ENCODE peak calls at places on chromosomes 6 and 20, in ten cellular contexts. X is CD4-positive, CD25-positive, alpha-beta regulatory T cell; K is uterus; J is psoas muscle; V is heart left ventricle; H is IMR-90; R is dorsolateral prefrontal cortex; P is RWPE1; N is endodermal cell; U is suprapubic skin. C is an unnamed sample.

GRCh38 chr20:1943267-1944002 is 48.2 kb downstream of the SIRPA start:
- DNase-seq in X (no peak), K (no peak), J (peak), V (peak), H (no peak), R (no peak), P (peak), N (no peak), U (peak), C (no peak)

GRCh38 chr20:50844430-50845100 is 49.7 kb downstream of the BCAS4 start:
- DNase-seq in X (peak), K (no peak), J (no peak), V (no peak), H (peak), R (no peak), P (peak), N (no peak), U (no peak), C (no peak)

GRCh38 chr6:490251-491037 is 98.9 kb downstream of the IRF4 start:
- DNase-seq in X (peak), K (no peak), J (no peak), V (no peak), H (no peak), R (no peak), P (no peak), N (no peak), U (no peak), C (no peak)

GRCh38 chr20:51484141-51484815 is 58.2 kb downstream of the NFATC2 start:
- DNase-seq in X (no peak), K (no peak), J (no peak), V (peak), H (no peak), R (peak), P (no peak), N (no peak), U (no peak), C (no peak)

GRCh38 chr6:11938285-11938890 is 73.7 kb upstream of the HIVEP1 start:
- DNase-seq in X (no peak), K (no peak), J (no peak), V (no peak), H (no peak), R (no peak), P (no peak), N (peak), U (no peak), C (no peak)

GRCh38 chr20:21569586-21569985 is 55.7 kb upstream of the NKX2-2 start:
- DNase-seq in X (no peak), K (no peak), J (no peak), V (no peak), H (no peak), R (no peak), P (no peak), N (no peak), U (no peak), C (no peak)

GRCh38 chr20:34042286-34042685 is 48.6 kb downstream of the RALY start:
- DNase-seq in X (peak), K (no peak), J (no peak), V (peak), H (no peak), R (no peak), P (no peak), N (no peak), U (no peak), C (no peak)

GRCh38 chr6:21836292-21836691 is 242.7 kb downstream of the SOX4 start:
- DNase-seq in X (no peak), K (no peak), J (no peak), V (no peak), H (no peak), R (no peak), P (no peak), N (no peak), U (no peak), C (no peak)

GRCh38 chr20:9491324-9491723 is 23.1 kb upstream of the LAMP5 start:
- DNase-seq in X (no peak), K (no peak), J (no peak), V (no peak), H (no peak), R (no peak), P (no peak), N (no peak), U (no peak), C (no peak)

GRCh38 chr20:24576447-24576846 is 107.0 kb downstream of the SYNDIG1 start:
- DNase-seq in X (no peak), K (no peak), J (no peak), V (no peak), H (no peak), R (no peak), P (no peak), N (no peak), U (no peak), C (no peak)

GRCh38 chr6:119545245-119545644 is 195.7 kb upstream of the MAN1A1 start:
- DNase-seq in X (no peak), K (no peak), J (no peak), V (no peak), H (no peak), R (no peak), P (no peak), N (no peak), U (no peak), C (no peak)

GRCh38 chr20:1370548-1371110 is 22.2 kb downstream of the FKBP1A start:
- DNase-seq in X (no peak), K (no peak), J (no peak), V (no peak), H (peak), R (no peak), P (no peak), N (no peak), U (no peak), C (no peak)

GRCh38 chr6:101380861-101381630 is 12.5 kb upstream of the GRIK2 start:
- DNase-seq in X (no peak), K (no peak), J (no peak), V (no peak), H (no peak), R (no peak), P (no peak), N (no peak), U (no peak), C (no peak)

GRCh38 chr20:62186887-62187866 is 4.3 kb downstream of the MTG2 start:
- DNase-seq in X (no peak), K (no peak), J (no peak), V (no peak), H (peak), R (no peak), P (peak), N (no peak), U (no peak), C (no peak)

GRCh38 chr20:63315240-63315981 is 22.4 kb downstream of the COL20A1 start:
- DNase-seq in X (no peak), K (no peak), J (peak), V (peak), H (no peak), R (peak), P (no peak), N (no peak), U (peak), C (no peak)

GRCh38 chr6:134187751-134188150 is 130.2 kb downstream of the SGK1 start:
- DNase-seq in X (no peak), K (no peak), J (no peak), V (no peak), H (no peak), R (no peak), P (no peak), N (no peak), U (no peak), C (no peak)

GRCh38 chr6:134186355-134186754 is 131.6 kb downstream of the SGK1 start:
- DNase-seq in X (peak), K (no peak), J (no peak), V (no peak), H (no peak), R (no peak), P (no peak), N (no peak), U (no peak), C (no peak)

GRCh38 chr6:134183844-134184243 is 131.4 kb upstream of the SLC2A12 start:
- DNase-seq in X (no peak), K (no peak), J (no peak), V (no peak), H (no peak), R (no peak), P (no peak), N (peak), U (no peak), C (no peak)

GRCh38 chr6:134187154-134187553 is 130.8 kb downstream of the SGK1 start:
- DNase-seq in X (no peak), K (no peak), J (no peak), V (no peak), H (no peak), R (no peak), P (no peak), N (no peak), U (no peak), C (no peak)

GRCh38 chr6:134185277-134185676 is 132.6 kb downstream of the SGK1 start:
- DNase-seq in X (no peak), K (no peak), J (no peak), V (no peak), H (no peak), R (no peak), P (no peak), N (no peak), U (no peak), C (no peak)
- H3K27ac ChIP-seq in X (no peak), K (no peak), J (no peak), V (no peak), H (no peak), R (no peak), P (no peak), N (no peak), U (no peak), C (no peak)

DNA sequence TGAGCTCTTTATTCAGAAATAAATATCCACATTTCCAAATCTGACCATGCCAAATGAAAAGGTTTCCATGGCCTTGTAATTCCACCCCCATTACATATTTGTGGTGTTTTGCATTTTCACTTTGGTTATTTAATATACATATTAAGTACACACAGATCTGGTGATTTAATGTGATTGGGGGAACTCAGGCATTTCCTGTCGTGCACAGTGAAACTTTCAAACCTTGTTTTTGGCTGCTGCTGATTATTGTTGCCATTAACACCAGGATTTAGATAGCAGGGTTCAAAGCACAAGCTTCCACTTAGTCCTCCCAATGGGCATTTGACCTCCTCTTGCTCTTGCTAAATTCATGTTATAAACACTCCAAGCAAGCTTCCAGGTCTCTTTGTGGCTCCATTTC is 166.5 kb downstream of the SOBP start:
- DNase-seq in X (peak), K (no peak), J (no peak), V (no peak), H (peak), R (no peak), P (no peak), N (no peak), U (no peak), C (no peak)
- H3K27ac ChIP-seq in X (no peak), K (no peak), J (peak), V (no peak), H (peak), R (no peak), P (no peak), N (no peak), U (no peak), C (no peak)

DNA sequence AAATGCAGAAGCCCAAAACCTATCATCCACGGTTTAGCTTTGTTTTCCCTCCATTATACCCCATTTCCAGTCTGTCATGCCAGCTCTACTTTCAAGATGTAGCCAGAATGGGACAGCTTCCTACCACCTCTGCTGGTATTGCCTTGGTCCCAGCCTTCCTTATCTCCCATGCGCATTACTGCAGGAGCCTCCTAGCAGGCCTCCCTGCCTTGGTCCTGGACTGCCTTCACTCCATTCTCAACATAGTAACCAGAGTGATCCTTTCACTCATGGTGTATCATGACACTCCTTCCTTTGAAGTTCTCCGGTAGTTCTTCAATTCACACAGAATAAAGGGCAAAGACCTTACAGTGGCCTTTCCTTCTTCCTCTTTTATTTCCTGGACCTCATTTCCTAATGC is 15.9 kb downstream of the TPD52L1 start:
- DNase-seq in X (no peak), K (no peak), J (no peak), V (no peak), H (no peak), R (no peak), P (no peak), N (no peak), U (no peak), C (no peak)
- H3K27ac ChIP-seq in X (no peak), K (no peak), J (peak), V (no peak), H (no peak), R (no peak), P (no peak), N (no peak), U (no peak), C (peak)

GRCh38 chr6:169190144-169190584 is 63.5 kb downstream of the THBS2 start:
- DNase-seq in X (no peak), K (peak), J (peak), V (peak), H (peak), R (no peak), P (no peak), N (no peak), U (peak), C (no peak)
- H3K27ac ChIP-seq in X (no peak), K (peak), J (peak), V (peak), H (peak), R (no peak), P (peak), N (no peak), U (peak), C (no peak)

GRCh38 chr20:5497556-5497955 is 180.8 kb upstream of the PROKR2 start:
- DNase-seq in X (no peak), K (no peak), J (no peak), V (no peak), H (no peak), R (no peak), P (no peak), N (no peak), U (no peak), C (no peak)

GRCh38 chr20:5492941-5493340 is 176.2 kb upstream of the PROKR2 start:
- DNase-seq in X (no peak), K (no peak), J (no peak), V (no peak), H (no peak), R (no peak), P (no peak), N (no peak), U (no peak), C (no peak)

GRCh38 chr20:5491463-5491862 is 174.7 kb upstream of the PROKR2 start:
- DNase-seq in X (no peak), K (no peak), J (no peak), V (no peak), H (no peak), R (no peak), P (no peak), N (no peak), U (no peak), C (no peak)

GRCh38 chr20:5495939-5496338 is 179.2 kb upstream of the PROKR2 start:
- DNase-seq in X (no peak), K (no peak), J (no peak), V (no peak), H (no peak), R (no peak), P (no peak), N (no peak), U (no peak), C (no peak)

DNA sequence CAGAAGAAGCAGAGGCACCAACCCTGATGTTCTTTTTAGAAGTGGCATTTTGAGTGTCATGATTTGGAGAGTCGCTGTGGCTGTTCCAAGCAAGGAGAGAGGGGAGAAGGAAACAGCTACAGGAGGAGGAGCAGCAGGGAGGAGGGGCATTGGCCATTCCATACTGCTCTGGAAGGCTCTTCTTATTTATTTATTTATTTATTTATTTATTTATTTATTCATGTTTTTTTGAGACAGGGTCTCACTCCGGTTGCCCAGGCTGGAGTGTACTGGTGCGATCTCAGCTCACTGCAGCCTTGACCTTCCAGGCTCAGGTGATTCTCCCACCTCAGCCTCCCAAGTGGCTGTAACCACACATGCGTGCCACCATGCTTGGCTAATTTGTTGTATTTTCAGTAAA is 178.3 kb upstream of the PROKR2 start:
- DNase-seq in X (no peak), K (no peak), J (no peak), V (no peak), H (no peak), R (no peak), P (no peak), N (no peak), U (no peak), C (no peak)
- H3K27ac ChIP-seq in X (no peak), K (no peak), J (no peak), V (no peak), H (no peak), R (no peak), P (no peak), N (no peak), U (no peak), C (no peak)

DNA sequence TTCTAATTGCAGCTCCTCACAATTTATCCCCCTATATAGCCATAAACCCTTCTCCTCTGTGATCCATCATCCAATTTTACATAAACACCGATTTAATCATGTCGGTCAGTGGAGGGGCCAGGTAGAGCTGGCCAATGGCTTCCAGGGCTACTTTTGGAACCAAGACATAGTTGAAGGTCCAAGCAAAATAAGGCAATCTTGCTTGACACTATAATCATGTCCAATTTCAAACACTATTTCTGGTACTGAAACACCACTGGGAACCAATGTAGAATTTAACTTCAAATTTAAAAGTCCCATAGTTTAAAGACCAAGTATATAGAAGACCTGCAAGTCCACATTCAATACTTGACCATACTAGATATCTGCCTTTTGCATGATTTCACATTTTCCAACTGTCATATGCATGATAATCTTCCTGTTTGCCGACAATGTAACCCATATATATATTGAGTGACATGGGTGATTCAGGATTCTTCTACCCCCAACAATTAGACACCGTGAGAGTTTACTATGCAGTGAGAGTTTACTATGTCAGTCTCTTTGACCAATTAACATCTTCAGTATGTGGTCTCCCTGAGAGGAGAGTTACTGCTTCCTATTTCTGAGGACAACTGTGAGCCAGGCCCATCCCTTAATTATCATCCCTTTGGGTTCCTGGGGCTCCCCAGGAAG is 31.9 kb downstream of the SAMD3 start:
- DNase-seq in X (no peak), K (no peak), J (no peak), V (no peak), H (no peak), R (no peak), P (no peak), N (no peak), U (no peak), C (no peak)
- H3K27ac ChIP-seq in X (no peak), K (no peak), J (no peak), V (peak), H (no peak), R (no peak), P (no peak), N (no peak), U (no peak), C (no peak)

C was measured in caudate nucleus.